ENCODE peak calls at places on chromosomes 3 and 15, in eight cellular contexts. R is uterus; F is NCI-H1092 treated with DMSO at 0.1 percent for 48 hours; Q is Panc1; H is NCI-H345; L is effector CD4-positive, alpha-beta T cell; E is sciatic nerve; G is hypothalamus. N is an unnamed sample.

GRCh38 chr3:10517616-10518015 is 12.2 kb upstream of the ATP2B2 start:
- DNase-seq in F (no peak), E (peak), L (no peak), G (no peak), R (no peak), Q (no peak), H (no peak), N (no peak)

GRCh38 chr3:152452318-152452717 is 183.6 kb downstream of the MBNL1 start:
- DNase-seq in F (no peak), H (no peak), G (no peak), R (no peak), L (no peak), E (no peak), Q (no peak), N (peak)

GRCh38 chr15:74396445-74397238 is 29.2 kb upstream of the CYP11A1 start:
- DNase-seq in Q (peak), L (no peak), H (no peak), G (no peak), F (no peak), R (no peak), E (no peak), N (no peak)

GRCh38 chr15:74392402-74392876 is 25.0 kb upstream of the CYP11A1 start:
- DNase-seq in Q (no peak), F (no peak), E (no peak), H (no peak), R (no peak), G (peak), L (no peak), N (no peak)

GRCh38 chr3:57163751-57164150 is 1.4 kb downstream of the IL17RD start:
- DNase-seq in L (no peak), G (no peak), F (no peak), E (no peak), R (peak), Q (no peak), H (no peak), N (no peak)

GRCh38 chr3:170759511-170760173 is 110.4 kb downstream of the RPL22L1 start:
- DNase-seq in H (no peak), G (no peak), F (no peak), E (no peak), Q (no peak), L (no peak), R (no peak), N (no peak)

GRCh38 chr3:48687220-48687678 is 1.5 kb upstream of the NCKIPSD start:
- DNase-seq in E (no peak), F (no peak), Q (no peak), H (no peak), G (no peak), R (no peak), L (no peak), N (no peak)

GRCh38 chr3:184472723-184473419 is 88.7 kb upstream of the EPHB3 start:
- DNase-seq in E (no peak), H (no peak), G (no peak), Q (no peak), L (no peak), F (no peak), R (no peak), N (no peak)

GRCh38 chr15:90097475-90097874 is 4.8 kb downstream of the IDH2 start:
- DNase-seq in E (no peak), F (no peak), H (no peak), G (no peak), Q (no peak), R (no peak), L (peak), N (no peak)

GRCh38 chr15:62390793-62391543 is 225.9 kb upstream of the C2CD4B start:
- DNase-seq in R (peak), H (no peak), Q (no peak), L (no peak), G (no peak), F (peak), E (peak), N (no peak)

GRCh38 chr3:99825239-99825638 is 7.6 kb downstream of the CMSS1 start:
- DNase-seq in L (no peak), H (no peak), G (no peak), Q (no peak), E (no peak), R (no peak), F (no peak), N (no peak)

GRCh38 chr3:45082139-45082538 is 56.0 kb downstream of the CLEC3B start:
- DNase-seq in G (no peak), Q (no peak), R (no peak), H (no peak), L (no peak), F (no peak), E (no peak), N (no peak)

GRCh38 chr3:193865879-193866480 is 270.0 kb upstream of the HES1 start:
- DNase-seq in Q (no peak), H (no peak), R (no peak), G (no peak), L (no peak), E (no peak), F (no peak), N (no peak)

GRCh38 chr15:92421980-92422379 is 28.3 kb downstream of the ST8SIA2 start:
- DNase-seq in Q (no peak), F (no peak), R (no peak), H (no peak), G (no peak), E (no peak), L (no peak), N (no peak)

GRCh38 chr3:189800436-189800835 is 169.2 kb downstream of the TP63 start:
- DNase-seq in R (no peak), F (no peak), Q (no peak), H (no peak), E (no peak), L (no peak), G (no peak), N (no peak)

GRCh38 chr3:131361464-131362421 is 19.8 kb upstream of the NUDT16 start:
- DNase-seq in L (no peak), G (no peak), H (peak), R (peak), Q (peak), E (peak), F (no peak), N (no peak)

GRCh38 chr3:10518506-10519150 is 13.2 kb upstream of the ATP2B2 start:
- DNase-seq in R (peak), L (no peak), H (no peak), G (no peak), E (peak), Q (no peak), F (no peak), N (no peak)

GRCh38 chr3:72899349-72899765 is 11.5 kb downstream of the GXYLT2 start:
- DNase-seq in F (no peak), H (no peak), E (no peak), G (no peak), R (no peak), L (no peak), Q (no peak), N (no peak)

GRCh38 chr3:193851941-193852674 is 259.1 kb downstream of the OPA1 start:
- DNase-seq in H (peak), E (no peak), Q (no peak), G (no peak), F (no peak), L (no peak), R (no peak), N (peak)

GRCh38 chr3:41808152-41808551 is 153.8 kb downstream of the ULK4 start:
- DNase-seq in Q (no peak), L (no peak), G (no peak), R (no peak), H (no peak), E (no peak), F (no peak), N (no peak)

GRCh38 chr3:126084667-126085180 is 800 bp upstream of the SLC41A3 start:
- DNase-seq in F (no peak), L (no peak), H (no peak), E (no peak), G (no peak), Q (no peak), R (no peak), N (no peak)

GRCh38 chr3:120555661-120556509 is 40.3 kb upstream of the NDUFB4 start:
- DNase-seq in F (no peak), H (no peak), R (no peak), G (no peak), Q (no peak), L (no peak), E (no peak), N (no peak)

GRCh38 chr15:68231102-68231818 is 1.7 kb upstream of the CLN6 start:
- DNase-seq in G (no peak), R (no peak), Q (no peak), F (peak), H (no peak), E (no peak), L (no peak), N (no peak)

GRCh38 chr3:36804295-36805055 is 40.1 kb upstream of the DCLK3 start:
- DNase-seq in R (no peak), H (peak), G (no peak), F (peak), Q (no peak), L (no peak), E (no peak), N (no peak)

GRCh38 chr3:129975332-129976090 is 991 bp downstream of the TRH start:
- DNase-seq in L (no peak), Q (no peak), R (no peak), F (peak), G (no peak), H (no peak), E (no peak), N (peak)

GRCh38 chr15:69666921-69667811 is 214.5 kb downstream of the RPLP1 start:
- DNase-seq in R (no peak), L (no peak), Q (no peak), F (no peak), G (no peak), H (no peak), E (no peak), N (no peak)

GRCh38 chr3:161028485-161029018 is 76.6 kb downstream of the B3GALNT1 start:
- DNase-seq in H (no peak), L (no peak), Q (no peak), F (no peak), E (no peak), G (no peak), R (no peak), N (no peak)

GRCh38 chr3:65732060-65732933 is 306.4 kb downstream of the MAGI1 start:
- DNase-seq in E (no peak), G (no peak), R (no peak), F (peak), H (peak), Q (peak), L (no peak), N (no peak)

GRCh38 chr3:88113311-88114162 is 36.2 kb upstream of the C3orf38 start:
- DNase-seq in F (peak), R (peak), G (peak), Q (peak), L (peak), E (peak), H (peak), N (peak)

GRCh38 chr3:63051920-63052319 is 176.7 kb upstream of the CADPS start:
- DNase-seq in E (no peak), H (no peak), F (no peak), Q (no peak), R (no peak), L (no peak), G (no peak), N (no peak)

GRCh38 chr3:11850003-11850402 is 3.3 kb upstream of the TAMM41 start:
- DNase-seq in R (no peak), F (no peak), E (no peak), G (no peak), H (no peak), Q (no peak), L (no peak), N (no peak)